ENCODE peak calls at places on chromosomes 12 and 14, in six cellular contexts. One of them, this sample, is unnamed.

GRCh38 chr12:14367097-14367661 is 1.7 kb downstream of the ATF7IP start:
- DNase-seq in thoracic aorta: no peak
- DNase-seq in memory B cell: peak; percentile 57
- DNase-seq in right lobe of liver: no peak
- DNase-seq in activated T-helper 1 cell treated with anti-CD3 and anti-CD28 coated beads, Interleukin-12 subunit alpha, Interleukin-12 subunit beta, Interleukin-2, Interleukin-4 antibody, amounts not matched to agents 30 ng/mL and 10 ng/mL and 1 ng/mL, durations not matched to agents 14 hours and 24 hours and 36 hours: no peak
- DNase-seq in progenitor cell of endocrine pancreas: no peak
- DNase-seq in this sample: no peak

GRCh38 chr12:131041968-131042847 is 88.5 kb downstream of the ADGRD1 start:
- DNase-seq in memory B cell: no peak
- DNase-seq in right lobe of liver: no peak
- DNase-seq in progenitor cell of endocrine pancreas: no peak
- DNase-seq in thoracic aorta: no peak
- DNase-seq in activated T-helper 1 cell treated with anti-CD3 and anti-CD28 coated beads, Interleukin-12 subunit alpha, Interleukin-12 subunit beta, Interleukin-2, Interleukin-4 antibody, amounts not matched to agents 30 ng/mL and 10 ng/mL and 1 ng/mL, durations not matched to agents 14 hours and 24 hours and 36 hours: no peak
- DNase-seq in this sample: no peak

GRCh38 chr12:79983969-79984629 is 49.2 kb upstream of the PPP1R12A start:
- DNase-seq in progenitor cell of endocrine pancreas: no peak
- DNase-seq in thoracic aorta: no peak
- DNase-seq in activated T-helper 1 cell treated with anti-CD3 and anti-CD28 coated beads, Interleukin-12 subunit alpha, Interleukin-12 subunit beta, Interleukin-2, Interleukin-4 antibody, amounts not matched to agents 30 ng/mL and 10 ng/mL and 1 ng/mL, durations not matched to agents 14 hours and 24 hours and 36 hours: no peak
- DNase-seq in memory B cell: no peak
- DNase-seq in right lobe of liver: no peak
- DNase-seq in this sample: no peak

GRCh38 chr12:117587646-117588287 is 226.3 kb upstream of the NOS1 start:
- DNase-seq in progenitor cell of endocrine pancreas: peak; percentile 50
- DNase-seq in thoracic aorta: no peak
- DNase-seq in right lobe of liver: peak; percentile 65
- DNase-seq in memory B cell: no peak
- DNase-seq in activated T-helper 1 cell treated with anti-CD3 and anti-CD28 coated beads, Interleukin-12 subunit alpha, Interleukin-12 subunit beta, Interleukin-2, Interleukin-4 antibody, amounts not matched to agents 30 ng/mL and 10 ng/mL and 1 ng/mL, durations not matched to agents 14 hours and 24 hours and 36 hours: peak; percentile 11
- DNase-seq in this sample: peak; percentile 2

GRCh38 chr14:100891501-100892445 is 11.7 kb downstream of the RTL1 start:
- DNase-seq in progenitor cell of endocrine pancreas: peak; percentile 6
- DNase-seq in thoracic aorta: no peak
- DNase-seq in memory B cell: no peak
- DNase-seq in activated T-helper 1 cell treated with anti-CD3 and anti-CD28 coated beads, Interleukin-12 subunit alpha, Interleukin-12 subunit beta, Interleukin-2, Interleukin-4 antibody, amounts not matched to agents 30 ng/mL and 10 ng/mL and 1 ng/mL, durations not matched to agents 14 hours and 24 hours and 36 hours: no peak
- DNase-seq in right lobe of liver: peak; percentile 7
- DNase-seq in this sample: no peak

GRCh38 chr14:53389207-53389606 is 236.1 kb upstream of the DDHD1 start:
- DNase-seq in progenitor cell of endocrine pancreas: no peak
- DNase-seq in memory B cell: no peak
- DNase-seq in activated T-helper 1 cell treated with anti-CD3 and anti-CD28 coated beads, Interleukin-12 subunit alpha, Interleukin-12 subunit beta, Interleukin-2, Interleukin-4 antibody, amounts not matched to agents 30 ng/mL and 10 ng/mL and 1 ng/mL, durations not matched to agents 14 hours and 24 hours and 36 hours: no peak
- DNase-seq in right lobe of liver: no peak
- DNase-seq in thoracic aorta: no peak
- DNase-seq in this sample: no peak

GRCh38 chr14:103688906-103689902 is 26.0 kb downstream of the XRCC3 start:
- DNase-seq in progenitor cell of endocrine pancreas: no peak
- DNase-seq in thoracic aorta: no peak
- DNase-seq in activated T-helper 1 cell treated with anti-CD3 and anti-CD28 coated beads, Interleukin-12 subunit alpha, Interleukin-12 subunit beta, Interleukin-2, Interleukin-4 antibody, amounts not matched to agents 30 ng/mL and 10 ng/mL and 1 ng/mL, durations not matched to agents 14 hours and 24 hours and 36 hours: no peak
- DNase-seq in memory B cell: peak; percentile 25
- DNase-seq in right lobe of liver: no peak
- DNase-seq in this sample: no peak

GRCh38 chr12:49536526-49537195 is 2.2 kb upstream of the KCNH3 start:
- DNase-seq in activated T-helper 1 cell treated with anti-CD3 and anti-CD28 coated beads, Interleukin-12 subunit alpha, Interleukin-12 subunit beta, Interleukin-2, Interleukin-4 antibody, amounts not matched to agents 30 ng/mL and 10 ng/mL and 1 ng/mL, durations not matched to agents 14 hours and 24 hours and 36 hours: no peak
- DNase-seq in thoracic aorta: no peak
- DNase-seq in memory B cell: no peak
- DNase-seq in progenitor cell of endocrine pancreas: no peak
- DNase-seq in right lobe of liver: no peak
- DNase-seq in this sample: no peak

GRCh38 chr12:32273712-32274111 is 125.6 kb upstream of the FGD4 start:
- DNase-seq in right lobe of liver: peak; percentile 32
- DNase-seq in thoracic aorta: no peak
- DNase-seq in activated T-helper 1 cell treated with anti-CD3 and anti-CD28 coated beads, Interleukin-12 subunit alpha, Interleukin-12 subunit beta, Interleukin-2, Interleukin-4 antibody, amounts not matched to agents 30 ng/mL and 10 ng/mL and 1 ng/mL, durations not matched to agents 14 hours and 24 hours and 36 hours: peak; percentile 9
- DNase-seq in memory B cell: peak; percentile 55
- DNase-seq in progenitor cell of endocrine pancreas: peak; percentile 33
- DNase-seq in this sample: no peak